ENCODE peak calls at places on chromosomes 2 and 18, in seven cellular contexts. U is WERI-Rb-1, Y is Panc1, O is AG04450, D is GM20000, Q is GM12865, E is neural crest cell. S is an unnamed sample.

GRCh38 chr2:112958428-112959108 is 19.2 kb upstream of the IL36G start:
- DNase-seq in D (peak), Q (peak), Y (peak), E (peak), O (peak), U (peak), S (no peak)

GRCh38 chr2:182824056-182824758 is 42.2 kb downstream of the FRZB start:
- DNase-seq in D (no peak), Y (no peak), Q (no peak), E (no peak), O (no peak), U (no peak), S (no peak)

GRCh38 chr18:55869965-55870585 is 282.1 kb upstream of the TCF4 start:
- DNase-seq in E (no peak), O (no peak), U (no peak), Y (no peak), Q (no peak), D (no peak), S (no peak)

GRCh38 chr2:100878000-100878786 is 58.3 kb downstream of the NPAS2 start:
- DNase-seq in Q (no peak), Y (no peak), O (no peak), E (no peak), D (no peak), U (no peak), S (no peak)

GRCh38 chr18:61580061-61580460 is 246.8 kb downstream of the CDH20 start:
- DNase-seq in D (no peak), E (no peak), O (no peak), Q (no peak), Y (no peak), U (no peak), S (no peak)

GRCh38 chr2:226031962-226032441 is 632.5 kb downstream of the NYAP2 start:
- DNase-seq in D (no peak), Y (no peak), E (no peak), Q (no peak), U (no peak), O (peak), S (no peak)

GRCh38 chr2:60556441-60556997 is 3.1 kb upstream of the BCL11A start:
- DNase-seq in Y (no peak), U (no peak), E (no peak), Q (no peak), D (no peak), O (no peak), S (no peak)

GRCh38 chr18:58772161-58772560 is 92.5 kb upstream of the ZNF532 start:
- DNase-seq in Q (no peak), U (no peak), O (no peak), E (no peak), D (no peak), Y (no peak), S (no peak)

GRCh38 chr18:52341617-52342381 is 1.8 kb downstream of the DCC start:
- DNase-seq in U (peak), Q (no peak), Y (no peak), D (no peak), O (no peak), E (peak), S (no peak)

GRCh38 chr2:224646242-224646846 is 61.2 kb upstream of the CUL3 start:
- DNase-seq in Y (peak), O (no peak), Q (peak), E (peak), D (no peak), U (peak), S (no peak)

GRCh38 chr2:27093430-27094352 is 7.1 kb downstream of the KHK start:
- DNase-seq in E (no peak), D (no peak), U (peak), O (no peak), Y (no peak), Q (no peak), S (no peak)

GRCh38 chr2:47069628-47070154 is 85.4 kb downstream of the STPG4 start:
- DNase-seq in D (no peak), U (no peak), E (no peak), Q (no peak), Y (no peak), O (no peak), S (no peak)

GRCh38 chr18:75526038-75526437 is 98.5 kb upstream of the SMIM21 start:
- DNase-seq in E (no peak), Q (no peak), U (no peak), D (no peak), O (no peak), Y (no peak), S (no peak)

GRCh38 chr2:191249131-191249813 is 4.1 kb downstream of the MYO1B start:
- DNase-seq in U (no peak), Q (no peak), E (no peak), D (no peak), O (no peak), Y (no peak), S (no peak)

GRCh38 chr2:67135201-67135600 is 261.9 kb upstream of the ETAA1 start:
- DNase-seq in U (no peak), D (no peak), O (no peak), Q (no peak), Y (no peak), E (no peak), S (no peak)

GRCh38 chr2:46800218-46800617 is 115.4 kb downstream of the MCFD2 start:
- DNase-seq in O (no peak), U (no peak), E (no peak), Q (no peak), D (no peak), Y (no peak), S (no peak)

GRCh38 chr18:74331404-74331803 is 15.8 kb downstream of the C18orf63 start:
- DNase-seq in E (no peak), D (no peak), U (no peak), O (peak), Y (no peak), Q (peak), S (no peak)

GRCh38 chr2:149729575-149729974 is 142.0 kb upstream of the MMADHC start:
- DNase-seq in Y (no peak), E (no peak), U (no peak), D (no peak), Q (no peak), O (no peak), S (no peak)

GRCh38 chr2:204339212-204339715 is 206.0 kb upstream of the PARD3B start:
- DNase-seq in Q (no peak), D (no peak), Y (no peak), U (no peak), O (no peak), E (no peak), S (no peak)

GRCh38 chr2:134416637-134417036 is 162.8 kb downstream of the MGAT5 start:
- DNase-seq in U (no peak), D (no peak), E (no peak), Y (no peak), Q (no peak), O (no peak), S (no peak)

GRCh38 chr2:160581035-160581434 is 87.4 kb upstream of the RBMS1 start:
- DNase-seq in D (no peak), E (no peak), Y (no peak), Q (no peak), O (no peak), U (no peak), S (no peak)

GRCh38 chr2:160583823-160584537 is 90.4 kb upstream of the RBMS1 start:
- DNase-seq in D (no peak), Q (no peak), E (no peak), U (no peak), Y (no peak), O (no peak), S (no peak)

GRCh38 chr2:160583162-160583522 is 89.5 kb upstream of the RBMS1 start:
- DNase-seq in Y (no peak), D (no peak), E (no peak), U (no peak), Q (no peak), O (no peak), S (no peak)

GRCh38 chr2:160582481-160583161 is 89.0 kb upstream of the RBMS1 start:
- DNase-seq in Q (no peak), O (peak), Y (no peak), D (no peak), E (no peak), U (no peak), S (no peak)

DNA sequence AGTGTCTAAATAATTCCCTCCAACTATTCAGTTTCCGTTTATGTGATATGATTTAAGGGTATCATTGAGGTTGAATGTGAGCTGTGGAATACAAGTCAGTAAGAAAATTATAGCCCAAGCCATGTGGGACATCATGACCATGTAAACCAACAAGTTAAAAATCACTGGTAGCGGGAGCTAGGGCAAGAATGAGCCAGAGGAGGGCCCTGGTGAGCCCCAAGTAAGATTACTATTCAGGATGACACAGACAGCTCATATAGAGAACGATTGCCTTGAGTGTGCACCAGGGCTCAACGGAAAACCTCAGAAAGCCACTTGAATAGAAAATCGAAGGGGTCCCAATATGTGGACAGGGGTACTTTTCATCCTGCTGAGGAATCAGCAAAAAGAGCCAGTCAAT is 87.8 kb upstream of the RBMS1 start:
- DNase-seq in U (peak), E (no peak), Y (no peak), O (no peak), Q (no peak), D (no peak), S (no peak)
- TF ChIP-seq CTCF in U (peak), E (no peak), Y (peak), O (no peak), Q (no peak), D (no peak), S (peak)

GRCh38 chr2:241597561-241597960 is 39.0 kb downstream of the BOK start:
- DNase-seq in Q (no peak), U (no peak), O (no peak), Y (no peak), D (no peak), E (no peak), S (no peak)

GRCh38 chr2:241593271-241593670 is 34.7 kb downstream of the BOK start:
- DNase-seq in D (no peak), E (no peak), O (no peak), U (no peak), Y (no peak), Q (no peak), S (no peak)

GRCh38 chr2:241598487-241598886 is 38.5 kb downstream of the THAP4 start:
- DNase-seq in Q (peak), E (no peak), U (peak), D (no peak), Y (no peak), O (no peak), S (no peak)

GRCh38 chr2:241598061-241598460 is 38.9 kb downstream of the THAP4 start:
- DNase-seq in E (no peak), D (no peak), O (no peak), Q (no peak), U (no peak), Y (no peak), S (no peak)

DNA sequence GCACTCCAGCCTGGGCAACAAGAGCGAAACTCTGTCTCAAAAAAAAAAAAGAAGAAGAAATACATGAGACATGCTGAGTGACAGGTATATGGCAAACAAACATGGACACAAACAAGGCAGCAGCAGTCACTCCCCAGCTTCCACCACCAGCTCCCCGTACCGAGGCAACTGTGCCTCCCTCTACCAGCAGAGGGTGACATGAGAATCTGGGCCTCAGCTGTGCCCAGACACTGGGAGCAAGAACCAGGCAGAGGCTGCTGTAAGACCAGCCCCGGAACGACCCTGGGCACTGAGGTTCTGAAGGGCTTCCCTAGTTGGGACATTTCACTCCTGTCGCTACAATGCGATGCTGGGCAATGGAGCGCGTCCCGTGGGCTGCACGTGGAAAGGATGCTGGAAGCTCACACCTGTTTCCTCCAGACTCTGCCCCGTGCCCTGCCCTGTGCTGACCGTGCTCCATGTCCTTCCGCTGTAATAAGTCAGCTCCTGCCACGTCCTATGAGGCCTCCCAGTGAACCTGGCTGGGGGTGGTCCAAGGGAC is 37.1 kb downstream of the BOK start:
- DNase-seq in E (peak), D (no peak), Q (no peak), Y (no peak), O (no peak), U (no peak), S (no peak)
- TF ChIP-seq CTCF in E (peak), D (no peak), Q (no peak), Y (no peak), O (peak), U (peak), S (peak)

GRCh38 chr2:230925443-230925878 is 419 bp upstream of the GPR55 start:
- DNase-seq in Q (peak), D (peak), O (no peak), Y (no peak), E (no peak), U (no peak), S (no peak)

GRCh38 chr2:230925879-230926765 is 1.1 kb upstream of the GPR55 start:
- DNase-seq in Q (peak), D (peak), Y (no peak), E (no peak), U (no peak), O (no peak), S (no peak)

GRCh38 chr2:230922951-230923717 is 1.9 kb downstream of the GPR55 start:
- DNase-seq in O (no peak), D (no peak), U (no peak), E (no peak), Y (no peak), Q (peak), S (no peak)

GRCh38 chr2:230924092-230924469 is 961 bp downstream of the GPR55 start:
- DNase-seq in Y (no peak), E (no peak), D (no peak), U (no peak), O (no peak), Q (peak), S (no peak)

DNA sequence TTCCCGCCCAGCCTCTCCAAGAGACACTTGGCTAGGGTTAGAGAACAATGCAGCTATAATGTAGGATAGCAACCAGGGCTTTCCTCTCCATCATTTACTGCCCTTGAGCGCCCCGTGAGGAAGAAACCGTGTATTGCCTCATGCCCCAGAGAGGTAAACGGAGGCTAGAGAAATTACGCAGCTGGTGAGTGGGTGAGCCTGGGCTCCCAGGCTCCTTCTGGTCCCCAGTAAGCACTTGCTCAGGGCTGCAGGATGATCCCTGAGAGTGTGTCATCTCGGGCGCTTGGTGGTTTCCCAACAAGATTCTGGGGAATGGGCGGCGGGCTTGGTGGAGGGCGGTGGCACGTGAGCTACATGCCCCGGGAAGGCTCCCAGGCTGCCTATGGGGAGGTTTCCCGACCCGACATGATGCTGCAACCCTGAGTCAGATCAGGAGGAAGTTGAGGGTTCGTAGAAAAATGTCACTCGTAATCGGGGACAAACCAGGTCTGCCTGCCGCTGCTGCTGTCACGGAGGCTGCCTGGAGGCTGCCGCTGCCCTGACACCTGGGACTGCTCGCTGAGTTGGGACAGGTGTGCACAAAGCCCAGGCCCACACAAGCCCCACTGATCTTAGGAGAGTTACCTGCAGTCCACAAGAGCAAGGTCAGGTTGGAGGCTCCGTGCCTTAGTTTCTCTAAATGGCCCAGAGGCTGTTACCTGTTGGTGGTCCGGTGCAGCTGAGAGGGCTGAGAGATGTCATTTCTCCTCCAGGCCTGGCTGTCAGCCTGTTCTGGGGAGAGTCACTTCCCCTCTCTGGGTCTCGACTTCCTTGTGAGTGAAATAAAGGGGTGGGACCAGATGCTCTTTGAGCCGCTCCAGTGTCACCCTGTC is at the start of gene GPR55:
- DNase-seq in U (peak), Q (peak), D (peak), Y (no peak), O (no peak), E (no peak), S (no peak)
- TF ChIP-seq CTCF in U (peak), Q (peak), D (peak), Y (no peak), O (peak), E (peak), S (peak)

DNA sequence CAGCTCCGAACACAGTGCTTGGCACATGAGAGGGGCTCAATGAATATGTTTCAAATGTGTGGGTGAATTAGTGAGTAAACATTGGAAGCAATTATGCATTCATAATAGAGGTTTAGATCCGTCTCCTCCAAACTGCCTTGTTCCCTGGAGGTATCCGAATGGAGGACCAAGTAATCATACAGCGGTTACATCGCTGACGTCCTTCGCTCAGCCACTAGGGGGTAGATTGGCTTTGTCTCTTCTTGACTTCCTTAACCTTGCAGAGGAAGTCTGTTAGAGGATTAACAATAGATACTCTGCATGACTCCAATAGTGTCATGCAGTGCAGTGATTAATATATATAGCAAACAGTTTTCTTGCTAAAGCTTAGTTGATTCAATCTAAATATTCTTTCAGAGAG is 517.0 kb downstream of the PTPRM start:
- DNase-seq in Y (no peak), U (peak), D (no peak), E (peak), Q (peak), O (peak), S (no peak)
- TF ChIP-seq CTCF in Y (peak), U (peak), D (no peak), E (peak), Q (peak), O (peak), S (peak)

DNA sequence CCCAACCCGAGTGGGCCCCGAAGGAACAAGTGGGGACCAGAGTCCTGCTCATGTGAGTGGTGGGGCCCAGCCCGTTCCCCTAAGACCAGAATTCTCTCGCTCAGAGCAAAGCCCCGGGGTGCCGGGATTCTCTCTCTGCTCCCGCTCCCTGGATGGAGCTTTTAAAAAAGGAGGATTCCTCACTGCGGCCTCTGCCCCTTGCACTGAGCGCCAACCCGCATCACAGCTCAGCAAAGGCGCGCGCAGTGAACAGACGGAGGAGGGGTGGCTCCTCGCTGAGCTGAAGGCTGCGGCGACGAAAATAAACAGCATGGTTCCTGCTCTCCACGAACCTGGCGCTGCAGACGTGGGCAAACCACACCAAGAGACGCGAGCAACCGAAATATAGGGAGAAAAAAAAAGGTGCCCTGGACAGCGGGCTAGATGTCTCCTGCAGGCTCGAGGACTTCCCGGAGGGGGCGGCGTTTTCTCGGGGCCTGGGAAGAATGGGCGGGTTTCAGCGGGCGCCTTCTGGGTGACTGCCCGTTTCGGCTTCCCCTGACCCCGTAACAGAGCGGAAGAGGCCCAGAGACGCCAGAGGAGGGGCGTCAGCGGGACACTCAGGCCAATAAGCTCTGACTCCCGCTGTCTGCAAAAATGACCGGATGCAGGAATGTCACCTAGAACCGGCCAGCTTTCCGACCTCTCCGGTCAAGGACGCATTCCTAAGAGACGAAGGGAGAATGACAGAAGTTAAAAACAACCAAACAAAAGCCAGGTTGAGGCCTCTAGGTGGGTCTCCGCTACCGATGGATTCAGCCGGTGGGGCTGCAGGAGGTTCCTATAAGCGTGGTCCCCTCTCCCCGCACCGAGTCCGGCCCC is 819 bp upstream of the KLF11 start:
- DNase-seq in Y (peak), U (no peak), D (peak), O (no peak), E (peak), Q (no peak), S (no peak)
- TF ChIP-seq CTCF in Y (no peak), U (no peak), D (no peak), O (no peak), E (no peak), Q (no peak), S (peak)

GRCh38 chr2:237134321-237134720 is 48.6 kb downstream of the COPS8 start:
- DNase-seq in Q (no peak), O (no peak), U (no peak), Y (no peak), D (no peak), E (no peak), S (no peak)

GRCh38 chr2:237134831-237135230 is 49.1 kb downstream of the COPS8 start:
- DNase-seq in Q (no peak), D (no peak), Y (no peak), E (no peak), U (no peak), O (no peak), S (no peak)

GRCh38 chr2:237131749-237132148 is 46.1 kb downstream of the COPS8 start:
- DNase-seq in E (no peak), Q (no peak), Y (no peak), D (no peak), O (no peak), U (no peak), S (no peak)

GRCh38 chr2:237130562-237131421 is 45.1 kb downstream of the COPS8 start:
- DNase-seq in Y (no peak), O (no peak), U (no peak), E (no peak), Q (no peak), D (no peak), S (no peak)

GRCh38 chr2:237132799-237133198 is 47.1 kb downstream of the COPS8 start:
- DNase-seq in U (no peak), E (no peak), Y (no peak), D (peak), O (no peak), Q (peak), S (no peak)
- TF ChIP-seq CTCF in U (peak), E (peak), Y (peak), D (no peak), O (peak), Q (peak), S (peak)